ENCODE peak calls at places on chromosomes 5 and 9, in ten cellular contexts. K is SK-N-SH; R is body of pancreas; C is SJCRH30; Y is CD4-positive, CD25-positive, alpha-beta regulatory T cell; N is osteoblast; P is fibroblast of mammary gland; I is aorta; B is uterus; O is CD8-positive, alpha-beta T cell. L is an unnamed sample.

GRCh38 chr5:132134384-132134783 is 60.8 kb downstream of the CSF2 start:
- DNase-seq in K (peak), R (no peak), C (no peak), Y (no peak), N (peak), P (peak), I (no peak), B (no peak), O (no peak), L (no peak)

GRCh38 chr9:5596173-5596572 is 32.7 kb upstream of the RIC1 start:
- DNase-seq in K (no peak), R (no peak), C (no peak), Y (no peak), N (no peak), P (no peak), I (no peak), B (no peak), O (no peak), L (no peak)

GRCh38 chr5:167030500-167031120 is 1260.8 kb upstream of the WWC1 start:
- DNase-seq in K (peak), R (peak), C (peak), Y (no peak), N (peak), P (peak), I (no peak), B (no peak), O (no peak), L (no peak)

GRCh38 chr5:68659876-68660275 is 433.9 kb upstream of the SLC30A5 start:
- DNase-seq in K (no peak), R (no peak), C (no peak), Y (no peak), N (no peak), P (peak), I (no peak), B (no peak), O (no peak), L (no peak)

GRCh38 chr5:174384509-174384947 is 339.0 kb downstream of the NSG2 start:
- DNase-seq in K (peak), R (no peak), C (no peak), Y (no peak), N (no peak), P (peak), I (no peak), B (no peak), O (no peak), L (no peak)

GRCh38 chr5:35159370-35159742 is 70.9 kb downstream of the PRLR start:
- DNase-seq in K (no peak), R (peak), C (peak), Y (no peak), N (no peak), P (no peak), I (no peak), B (no peak), O (no peak), L (no peak)

GRCh38 chr5:33649801-33650482 is 209.2 kb downstream of the TARS1 start:
- DNase-seq in K (no peak), R (no peak), C (no peak), Y (no peak), N (peak), P (peak), I (no peak), B (no peak), O (no peak), L (no peak)

GRCh38 chr9:78972303-78973002 is 599.3 kb upstream of the TLE4 start:
- DNase-seq in K (no peak), R (no peak), C (no peak), Y (no peak), N (no peak), P (no peak), I (no peak), B (no peak), O (no peak), L (no peak)

GRCh38 chr5:96175090-96175489 is 213.4 kb upstream of the ELL2 start:
- DNase-seq in K (peak), R (no peak), C (no peak), Y (no peak), N (peak), P (peak), I (no peak), B (no peak), O (no peak), L (no peak)

GRCh38 chr9:127049044-127049443 is 73.4 kb downstream of the ANGPTL2 start:
- DNase-seq in K (no peak), R (no peak), C (peak), Y (no peak), N (peak), P (peak), I (peak), B (peak), O (no peak), L (no peak)

GRCh38 chr5:180600554-180601041 is 9.3 kb upstream of the SCGB3A1 start:
- DNase-seq in K (peak), R (no peak), C (no peak), Y (no peak), N (peak), P (no peak), I (no peak), B (no peak), O (no peak), L (no peak)

GRCh38 chr5:102547659-102548058 is 48.9 kb upstream of the SLCO6A1 start:
- DNase-seq in K (no peak), R (no peak), C (no peak), Y (no peak), N (no peak), P (no peak), I (no peak), B (no peak), O (no peak), L (no peak)

GRCh38 chr5:123151227-123151951 is 62.3 kb downstream of the PRDM6 start:
- DNase-seq in K (no peak), R (no peak), C (no peak), Y (no peak), N (no peak), P (no peak), I (no peak), B (no peak), O (no peak), L (no peak)

GRCh38 chr5:150080696-150081435 is 5.5 kb downstream of the CSF1R start:
- DNase-seq in K (no peak), R (no peak), C (no peak), Y (no peak), N (no peak), P (no peak), I (no peak), B (no peak), O (no peak), L (peak)

GRCh38 chr5:21573915-21574314 is 1279.2 kb downstream of the CDH12 start:
- DNase-seq in K (no peak), R (no peak), C (peak), Y (no peak), N (no peak), P (no peak), I (no peak), B (no peak), O (no peak), L (no peak)

GRCh38 chr9:88991066-88992030 is at the start of gene S1PR3:
- DNase-seq in K (peak), R (peak), C (no peak), Y (no peak), N (peak), P (peak), I (peak), B (peak), O (no peak), L (peak)

GRCh38 chr9:93815135-93815534 is 140.0 kb downstream of the BARX1 start:
- DNase-seq in K (peak), R (no peak), C (no peak), Y (no peak), N (no peak), P (no peak), I (no peak), B (no peak), O (no peak), L (no peak)

GRCh38 chr9:79026311-79026710 is 545.5 kb upstream of the TLE4 start:
- DNase-seq in K (no peak), R (no peak), C (no peak), Y (no peak), N (no peak), P (no peak), I (no peak), B (no peak), O (no peak), L (no peak)

GRCh38 chr9:89892053-89892419 is 287.2 kb downstream of the GADD45G start:
- DNase-seq in K (no peak), R (no peak), C (no peak), Y (no peak), N (peak), P (no peak), I (no peak), B (no peak), O (no peak), L (no peak)

GRCh38 chr9:7910426-7911015 is 110.9 kb upstream of the DMAC1 start:
- DNase-seq in K (no peak), R (no peak), C (peak), Y (no peak), N (no peak), P (no peak), I (no peak), B (no peak), O (no peak), L (peak)

GRCh38 chr5:25107878-25108277 is 463.1 kb upstream of the CDH10 start:
- DNase-seq in K (no peak), R (no peak), C (no peak), Y (no peak), N (no peak), P (no peak), I (no peak), B (no peak), O (no peak), L (no peak)

GRCh38 chr5:154618696-154619095 is 136.5 kb upstream of the LARP1 start:
- DNase-seq in K (no peak), R (no peak), C (no peak), Y (no peak), N (no peak), P (no peak), I (no peak), B (no peak), O (no peak), L (no peak)

GRCh38 chr5:86878250-86878649 is 260.5 kb downstream of the COX7C start:
- DNase-seq in K (no peak), R (no peak), C (no peak), Y (no peak), N (no peak), P (peak), I (no peak), B (no peak), O (no peak), L (no peak)

GRCh38 chr5:43171926-43172325 is 20.1 kb upstream of the NIM1K start:
- DNase-seq in K (no peak), R (no peak), C (no peak), Y (no peak), N (peak), P (peak), I (no peak), B (no peak), O (no peak), L (no peak)

GRCh38 chr5:38557792-38558191 is 1.3 kb upstream of the LIFR start:
- DNase-seq in K (no peak), R (no peak), C (no peak), Y (no peak), N (no peak), P (no peak), I (no peak), B (no peak), O (no peak), L (no peak)
- H3K4me3 ChIP-seq in K (peak), R (no peak), C (peak), Y (no peak), N (peak), P (peak), I (peak), B (peak), O (no peak), L (no peak)

GRCh38 chr5:140986117-140986521 is 19.8 kb downstream of the PCDHAC2 start:
- DNase-seq in K (no peak), R (no peak), C (no peak), Y (no peak), N (no peak), P (no peak), I (no peak), B (no peak), O (no peak), L (no peak)
- H3K4me3 ChIP-seq in K (no peak), R (no peak), C (no peak), Y (no peak), N (no peak), P (no peak), I (no peak), B (no peak), O (no peak), L (no peak)

GRCh38 chr5:94627191-94627590 is 8.7 kb downstream of the SLF1 start:
- DNase-seq in K (no peak), R (no peak), C (no peak), Y (no peak), N (no peak), P (no peak), I (no peak), B (no peak), O (no peak), L (no peak)

DNA sequence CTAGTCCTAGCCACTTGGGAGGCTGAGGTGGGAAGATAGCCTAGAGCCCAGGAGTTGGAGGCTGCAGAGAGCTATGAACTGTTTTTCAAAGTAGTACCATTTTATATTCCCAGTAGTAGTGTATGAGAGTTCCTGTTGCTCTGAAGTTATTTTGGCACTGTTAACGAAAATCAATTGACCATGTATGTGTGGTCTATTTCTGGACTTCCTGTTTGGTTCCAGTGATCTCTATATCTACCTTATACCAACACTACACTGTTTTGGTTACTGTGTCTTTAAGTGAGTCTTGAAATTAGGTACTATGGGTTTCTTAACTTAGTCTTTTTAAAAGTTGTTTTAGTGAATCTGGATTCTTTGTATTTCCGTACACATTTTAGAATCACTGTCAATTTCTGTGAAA is 13.6 kb downstream of the SLF1 start:
- DNase-seq in K (no peak), R (no peak), C (no peak), Y (no peak), N (no peak), P (no peak), I (no peak), B (no peak), O (no peak), L (no peak)
- H3K4me3 ChIP-seq in K (no peak), R (no peak), C (no peak), Y (no peak), N (no peak), P (no peak), I (no peak), B (no peak), O (no peak), L (no peak)

GRCh38 chr5:178114325-178115135 is 1.2 kb downstream of the N4BP3 start:
- DNase-seq in K (no peak), R (no peak), C (peak), Y (no peak), N (peak), P (no peak), I (no peak), B (no peak), O (peak), L (peak)
- H3K4me3 ChIP-seq in K (no peak), R (no peak), C (peak), Y (peak), N (no peak), P (no peak), I (no peak), B (no peak), O (peak), L (peak)

GRCh38 chr5:175772747-175773533 is 98.4 kb upstream of the CPLX2 start:
- DNase-seq in K (no peak), R (no peak), C (no peak), Y (no peak), N (peak), P (no peak), I (no peak), B (no peak), O (no peak), L (no peak)
- H3K4me3 ChIP-seq in K (no peak), R (no peak), C (no peak), Y (no peak), N (no peak), P (no peak), I (no peak), B (no peak), O (no peak), L (no peak)

GRCh38 chr5:139312075-139312474 is 18.5 kb downstream of the MATR3 start:
- DNase-seq in K (no peak), R (no peak), C (no peak), Y (no peak), N (no peak), P (no peak), I (no peak), B (no peak), O (no peak), L (no peak)
- H3K4me3 ChIP-seq in K (no peak), R (no peak), C (no peak), Y (no peak), N (no peak), P (no peak), I (no peak), B (no peak), O (no peak), L (no peak)

DNA sequence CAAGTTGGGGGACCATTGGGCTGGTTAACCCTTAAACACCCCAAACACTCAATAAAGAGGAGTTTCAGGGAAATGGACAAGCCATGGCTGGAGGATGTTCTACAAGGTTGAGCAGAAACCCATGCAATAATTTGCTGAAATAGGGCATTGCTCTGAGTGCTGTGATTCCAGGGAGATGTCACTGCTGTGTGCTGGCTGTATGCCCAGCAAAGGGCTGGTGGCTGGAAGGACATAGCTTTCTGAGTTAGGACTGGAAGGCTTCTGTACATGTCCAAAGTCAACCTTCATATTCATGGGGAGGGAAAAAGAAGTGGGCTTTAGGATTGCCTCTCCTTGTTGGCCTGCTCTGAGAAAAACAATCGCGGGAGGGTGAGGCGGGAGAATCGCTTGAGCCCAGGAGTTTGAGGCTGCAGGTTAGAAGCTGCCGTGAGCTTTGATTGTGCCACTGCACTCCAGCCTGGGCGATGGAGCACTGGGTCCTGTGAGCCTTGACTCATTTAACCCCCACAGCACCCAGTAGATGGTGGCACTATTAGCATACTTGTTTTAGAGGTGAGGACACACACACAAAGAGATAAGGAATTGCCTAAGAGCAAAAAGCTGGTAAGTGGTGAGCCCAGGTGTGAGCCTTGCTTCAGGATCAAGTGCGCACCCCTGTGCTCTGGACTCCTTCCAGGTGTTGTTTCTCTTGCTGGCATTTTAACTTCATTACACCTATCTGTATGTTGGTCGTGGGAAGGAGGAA is 20.4 kb downstream of the IL12B start:
- DNase-seq in K (no peak), R (no peak), C (no peak), Y (no peak), N (no peak), P (no peak), I (no peak), B (no peak), O (no peak), L (no peak)
- H3K4me3 ChIP-seq in K (no peak), R (no peak), C (no peak), Y (no peak), N (peak), P (no peak), I (no peak), B (no peak), O (no peak), L (no peak)

GRCh38 chr9:134408939-134409737 is 82.9 kb downstream of the RXRA start:
- DNase-seq in K (no peak), R (no peak), C (no peak), Y (no peak), N (no peak), P (no peak), I (no peak), B (no peak), O (no peak), L (no peak)
- H3K4me3 ChIP-seq in K (no peak), R (no peak), C (no peak), Y (no peak), N (no peak), P (no peak), I (no peak), B (no peak), O (no peak), L (no peak)

L was measured in mucosa of descending colon.